ENCODE peak calls at places on chromosomes 7 and 10, in nine cellular contexts. Y, S, A, F, X, Z, W, K and D are unnamed samples.

GRCh38 chr10:33302188-33302829 is 32.2 kb downstream of the NRP1 start:
- DNase-seq in F (no peak), Z (no peak), Y (no peak), X (no peak), A (no peak), K (no peak), W (no peak), S (no peak), D (no peak)

GRCh38 chr7:5528815-5529442 is 105.3 kb upstream of the TNRC18 start:
- DNase-seq in Y (no peak), F (peak), S (no peak), Z (no peak), A (no peak), X (no peak), K (no peak), W (no peak), D (no peak)

GRCh38 chr10:67788028-67788886 is 49.7 kb downstream of the DNAJC12 start:
- DNase-seq in F (peak), W (peak), S (peak), X (no peak), K (no peak), Z (peak), A (no peak), Y (no peak), D (peak)

GRCh38 chr10:76209135-76209534 is 777.7 kb downstream of the LRMDA start:
- DNase-seq in W (no peak), Z (no peak), Y (no peak), K (no peak), S (no peak), X (no peak), F (no peak), A (no peak), D (no peak)

GRCh38 chr7:65946895-65947294 is 35.1 kb downstream of the GUSB start:
- DNase-seq in S (no peak), A (no peak), W (no peak), X (peak), F (no peak), Z (no peak), Y (no peak), K (no peak), D (peak)

GRCh38 chr7:73671857-73672445 is 4.3 kb downstream of the VPS37D start:
- DNase-seq in W (no peak), F (no peak), X (no peak), Z (no peak), A (no peak), Y (no peak), K (no peak), S (no peak), D (no peak)

GRCh38 chr7:81598951-81599350 is 170.9 kb downstream of the HGF start:
- DNase-seq in Z (no peak), Y (no peak), S (no peak), W (no peak), F (no peak), X (no peak), A (no peak), K (no peak), D (no peak)

GRCh38 chr7:148622887-148623585 is 32.5 kb downstream of the C7orf33 start:
- DNase-seq in Y (no peak), F (no peak), W (no peak), Z (no peak), X (no peak), A (peak), S (no peak), K (no peak), D (no peak)

GRCh38 chr10:68900427-68901105 is 549 bp upstream of the DDX50 start:
- DNase-seq in W (peak), K (peak), F (no peak), S (peak), Y (no peak), Z (no peak), X (peak), A (no peak), D (peak)

GRCh38 chr7:90708841-90709317 is 112.8 kb downstream of the CDK14 start:
- DNase-seq in K (no peak), W (no peak), X (no peak), S (no peak), A (peak), Z (peak), Y (peak), F (no peak), D (no peak)

GRCh38 chr7:109821156-109821555 is 1251.5 kb downstream of the DNAJB9 start:
- DNase-seq in Z (no peak), K (no peak), Y (no peak), X (no peak), F (no peak), W (no peak), S (no peak), A (no peak), D (no peak)

GRCh38 chr7:98641646-98642489 is 24.8 kb downstream of the NPTX2 start:
- DNase-seq in F (no peak), X (no peak), S (no peak), Y (no peak), W (no peak), A (no peak), K (no peak), Z (no peak), D (no peak)

GRCh38 chr7:47501406-47501805 is 80.5 kb downstream of the TNS3 start:
- DNase-seq in S (no peak), K (no peak), X (no peak), Z (no peak), W (no peak), Y (peak), A (no peak), F (no peak), D (no peak)

GRCh38 chr7:152006336-152006735 is 19.1 kb upstream of the GALNT11 start:
- DNase-seq in K (no peak), X (no peak), W (no peak), A (no peak), S (no peak), Y (peak), F (no peak), Z (no peak), D (no peak)

GRCh38 chr7:152887779-152888178 is 128.2 kb downstream of the ACTR3B start:
- DNase-seq in S (no peak), W (no peak), Y (no peak), A (no peak), Z (no peak), X (no peak), F (no peak), K (no peak), D (no peak)

GRCh38 chr10:35420044-35420443 is 83.7 kb downstream of the CCNY start:
- DNase-seq in X (no peak), A (no peak), F (no peak), Z (no peak), S (no peak), Y (peak), W (no peak), K (no peak), D (no peak)

GRCh38 chr7:105130048-105130447 is 116.0 kb downstream of the KMT2E start:
- DNase-seq in K (no peak), A (no peak), S (no peak), X (no peak), Y (no peak), W (no peak), Z (no peak), F (no peak), D (no peak)

GRCh38 chr10:33661580-33662269 is 327.3 kb upstream of the NRP1 start:
- DNase-seq in W (peak), Y (peak), F (no peak), S (no peak), Z (no peak), K (peak), X (peak), A (no peak), D (peak)

GRCh38 chr7:29331163-29331562 is 136.6 kb downstream of the CHN2 start:
- DNase-seq in S (no peak), W (no peak), A (no peak), F (no peak), Y (no peak), Z (peak), K (no peak), X (no peak), D (no peak)

GRCh38 chr10:128274938-128275337 is 148.7 kb upstream of the MKI67 start:
- DNase-seq in Z (peak), F (no peak), A (peak), X (peak), K (peak), Y (peak), S (no peak), W (no peak), D (no peak)

GRCh38 chr10:12769326-12770044 is 232.0 kb downstream of the CCDC3 start:
- DNase-seq in K (no peak), S (no peak), A (no peak), W (no peak), Y (no peak), Z (no peak), F (no peak), X (no peak), D (no peak)

GRCh38 chr10:74145133-74145532 is 5.5 kb downstream of the AP3M1 start:
- DNase-seq in X (peak), K (peak), Z (no peak), F (no peak), Y (peak), S (no peak), W (no peak), A (no peak), D (no peak)

GRCh38 chr10:44809652-44810051 is 101.5 kb upstream of the TMEM72 start:
- DNase-seq in S (no peak), W (no peak), K (no peak), Z (no peak), F (no peak), Y (peak), A (no peak), X (no peak), D (no peak)

GRCh38 chr10:71878327-71879034 is 27.4 kb upstream of the PSAP start:
- DNase-seq in Z (no peak), K (no peak), Y (no peak), S (no peak), F (no peak), X (no peak), W (peak), A (no peak), D (no peak)

GRCh38 chr10:58436071-58436470 is 50.9 kb downstream of the TFAM start:
- DNase-seq in F (no peak), S (no peak), Z (no peak), Y (no peak), K (no peak), W (no peak), X (no peak), A (no peak), D (no peak)

GRCh38 chr7:55774327-55775050 is 88.1 kb downstream of the SEPTIN14 start:
- DNase-seq in S (no peak), Z (no peak), A (peak), X (no peak), Y (no peak), F (no peak), W (no peak), K (no peak), D (no peak)

GRCh38 chr10:7872041-7872442 is 53.7 kb downstream of the TAF3 start:
- DNase-seq in A (peak), W (no peak), X (no peak), Y (peak), K (no peak), F (no peak), S (no peak), Z (peak), D (no peak)

GRCh38 chr10:79491171-79491835 is 21.0 kb upstream of the EIF5AL1 start:
- DNase-seq in W (no peak), F (no peak), S (no peak), A (peak), Y (no peak), K (no peak), X (no peak), Z (no peak), D (no peak)

GRCh38 chr10:72006026-72006425 is 41.8 kb downstream of the CHST3 start:
- DNase-seq in K (no peak), S (no peak), F (no peak), Z (no peak), X (no peak), W (no peak), Y (no peak), A (no peak), D (no peak)

GRCh38 chr10:62650411-62650810 is 154.1 kb upstream of the ADO start:
- DNase-seq in K (no peak), A (no peak), F (no peak), Z (no peak), X (no peak), S (no peak), W (no peak), Y (no peak), D (no peak)